ENCODE peak calls at places on chromosomes 7 and 10, in seven cellular contexts. E is HEK293T, D is RPMI8226, P is testis, L is fibroblast of the aortic adventitia, W is bronchial epithelial cell, R is nucleus accumbens. H is an unnamed sample.

GRCh38 chr7:50266893-50267386 is 37.6 kb upstream of the IKZF1 start:
- DNase-seq in E (no peak), D (peak), W (no peak), R (no peak), L (no peak), P (no peak), H (no peak)

GRCh38 chr10:124168991-124169826 is 75.8 kb upstream of the CHST15 start:
- DNase-seq in D (no peak), E (no peak), P (no peak), R (no peak), L (no peak), W (no peak), H (no peak)

GRCh38 chr10:68897336-68897741 is 3.8 kb upstream of the DDX50 start:
- DNase-seq in R (no peak), D (peak), W (peak), E (peak), L (peak), P (peak), H (peak)

GRCh38 chr10:15865304-15865703 is 5.0 kb upstream of the MINDY3 start:
- DNase-seq in L (no peak), W (no peak), E (no peak), D (no peak), R (no peak), P (no peak), H (no peak)

GRCh38 chr10:111089293-111089692 is 12.5 kb downstream of the ADRA2A start:
- DNase-seq in E (no peak), R (no peak), D (no peak), P (no peak), W (no peak), L (no peak), H (no peak)

GRCh38 chr7:51702673-51703072 is 386.1 kb upstream of the COBL start:
- DNase-seq in E (no peak), P (no peak), D (no peak), L (no peak), W (no peak), R (no peak), H (no peak)

GRCh38 chr10:8075282-8076260 is 21.1 kb downstream of the GATA3 start:
- DNase-seq in L (no peak), W (no peak), E (no peak), D (no peak), R (no peak), P (no peak), H (peak)

GRCh38 chr7:24980695-24981543 is 941 bp upstream of the OSBPL3 start:
- DNase-seq in W (peak), E (no peak), R (no peak), D (peak), P (peak), L (peak), H (peak)

GRCh38 chr10:100895346-100895745 is 17.4 kb upstream of the SLF2 start:
- DNase-seq in R (no peak), P (peak), L (no peak), E (peak), W (no peak), D (no peak), H (no peak)

GRCh38 chr10:16183989-16184643 is 252.7 kb upstream of the PTER start:
- DNase-seq in P (no peak), E (no peak), D (no peak), W (peak), L (no peak), R (no peak), H (no peak)

GRCh38 chr7:105674200-105675030 is 93.1 kb upstream of the EFCAB10 start:
- DNase-seq in P (no peak), W (no peak), E (no peak), D (no peak), R (no peak), L (no peak), H (peak)

GRCh38 chr10:21510218-21511070 is 15.0 kb downstream of the SKIDA1 start:
- DNase-seq in D (no peak), R (no peak), L (no peak), W (no peak), E (no peak), P (peak), H (peak)

GRCh38 chr10:129416136-129416530 is 50.9 kb upstream of the MGMT start:
- DNase-seq in W (no peak), E (no peak), P (no peak), R (no peak), D (no peak), L (no peak), H (no peak)

GRCh38 chr7:16268821-16269768 is 152.2 kb downstream of the CRPPA start:
- DNase-seq in R (no peak), W (peak), D (no peak), P (no peak), L (peak), E (no peak), H (no peak)

GRCh38 chr10:94005050-94005449 is 11.3 kb downstream of the PLCE1 start:
- DNase-seq in R (no peak), E (no peak), D (no peak), W (peak), P (no peak), L (peak), H (no peak)

GRCh38 chr7:97845622-97846203 is 26.5 kb downstream of the ASNS start:
- DNase-seq in W (peak), L (peak), D (peak), R (no peak), P (no peak), E (no peak), H (peak)

GRCh38 chr7:7829667-7830066 is 111.3 kb upstream of the RPA3 start:
- DNase-seq in D (no peak), R (no peak), P (no peak), E (no peak), L (no peak), W (peak), H (no peak)

GRCh38 chr10:93471110-93471651 is 11.0 kb downstream of the MYOF start:
- DNase-seq in P (no peak), R (no peak), D (no peak), W (peak), L (peak), E (no peak), H (no peak)

GRCh38 chr10:480928-481551 is 208.4 kb downstream of the DIP2C start:
- DNase-seq in W (no peak), R (no peak), E (no peak), L (peak), D (no peak), P (peak), H (no peak)

GRCh38 chr7:90409667-90410066 is 6.4 kb downstream of the CLDN12 start:
- DNase-seq in D (no peak), E (no peak), L (no peak), R (no peak), P (no peak), W (no peak), H (no peak)

GRCh38 chr7:99473315-99473596 is 566 bp downstream of the ZNF789 start:
- DNase-seq in D (peak), E (peak), R (no peak), P (peak), L (peak), W (peak), H (peak)

GRCh38 chr7:47100815-47101435 is 481.0 kb downstream of the TNS3 start:
- DNase-seq in L (peak), E (peak), P (peak), R (no peak), W (peak), D (peak), H (peak)

GRCh38 chr7:79461660-79462059 is 8.2 kb upstream of the MAGI2 start:
- DNase-seq in L (peak), W (peak), P (no peak), E (no peak), D (no peak), R (no peak), H (no peak)

GRCh38 chr10:311901-312665 is 176.8 kb downstream of the ZMYND11 start:
- DNase-seq in E (no peak), D (no peak), P (no peak), W (no peak), L (no peak), R (no peak), H (peak)

GRCh38 chr10:62584216-62584615 is 210.0 kb downstream of the ZNF365 start:
- DNase-seq in R (no peak), D (no peak), P (no peak), E (no peak), L (peak), W (no peak), H (no peak)

GRCh38 chr7:79332091-79332490 is 121.4 kb downstream of the MAGI2 start:
- DNase-seq in D (no peak), W (no peak), P (no peak), E (no peak), R (no peak), L (no peak), H (no peak)

GRCh38 chr10:4663162-4663992 is 162.6 kb upstream of the AKR1E2 start:
- DNase-seq in E (peak), P (peak), W (peak), L (peak), D (peak), R (no peak), H (no peak)

GRCh38 chr7:141511370-141512335 is 39.6 kb upstream of the AGK start:
- DNase-seq in P (peak), D (peak), W (no peak), R (no peak), L (no peak), E (no peak), H (peak)

GRCh38 chr10:36313142-36313541 is 671.0 kb upstream of the FZD8 start:
- DNase-seq in L (no peak), E (no peak), R (no peak), P (no peak), D (no peak), W (no peak), H (no peak)

GRCh38 chr10:78059916-78060315 is 26.3 kb downstream of the RPS24 start:
- DNase-seq in E (no peak), W (no peak), L (no peak), R (no peak), D (no peak), P (no peak), H (no peak)

GRCh38 chr7:157122800-157123495 is 15.8 kb upstream of the UBE3C start:
- DNase-seq in D (no peak), P (no peak), W (no peak), R (no peak), L (no peak), E (no peak), H (peak)

GRCh38 chr7:83819911-83820310 is 171.0 kb upstream of the SEMA3E start:
- DNase-seq in E (no peak), R (no peak), P (no peak), D (no peak), L (no peak), W (no peak), H (no peak)